ENCODE peak calls at places on chromosomes 13 and 19, in nine cellular contexts. J is ovary, M is adrenal gland, P is A549, D is neural crest cell, Z is tibial artery, I is left ventricle myocardium inferior, S is heart right ventricle, T is HFFc6. X is an unnamed sample.

GRCh38 chr13:31807090-31807541 is 67.8 kb downstream of the RXFP2 start:
- DNase-seq in Z (no peak), M (no peak), T (no peak), P (no peak), I (no peak), S (no peak), D (no peak), J (no peak), X (no peak)

GRCh38 chr19:40598918-40599307 is 2.3 kb upstream of the LTBP4 start:
- DNase-seq in Z (no peak), I (no peak), D (no peak), T (no peak), M (no peak), J (no peak), P (no peak), S (no peak), X (no peak)

GRCh38 chr19:41298327-41298964 is 11.5 kb upstream of the CCDC97 start:
- DNase-seq in T (peak), D (no peak), P (no peak), I (peak), Z (peak), S (peak), J (no peak), M (peak), X (no peak)

GRCh38 chr13:20528451-20528850 is 2.8 kb upstream of the CRYL1 start:
- DNase-seq in M (no peak), D (no peak), I (no peak), S (no peak), T (no peak), Z (no peak), J (no peak), P (no peak), X (no peak)

GRCh38 chr13:74153316-74153715 is 19.1 kb upstream of the KLF12 start:
- DNase-seq in S (no peak), T (no peak), M (no peak), D (no peak), P (no peak), Z (no peak), J (no peak), I (no peak), X (no peak)

GRCh38 chr13:46369506-46370268 is 17.4 kb downstream of the RUBCNL start:
- DNase-seq in S (no peak), P (no peak), Z (peak), J (no peak), I (no peak), M (no peak), T (peak), D (no peak), X (no peak)

GRCh38 chr19:23321953-23322549 is 71.9 kb upstream of the ZNF724 start:
- DNase-seq in S (no peak), Z (no peak), P (no peak), M (no peak), D (no peak), T (no peak), I (no peak), J (no peak), X (no peak)

GRCh38 chr13:59687028-59687427 is 476.7 kb downstream of the DIAPH3 start:
- DNase-seq in I (no peak), D (no peak), J (no peak), Z (no peak), P (no peak), S (no peak), T (no peak), M (no peak), X (no peak)

GRCh38 chr19:13099073-13099999 is 3.3 kb downstream of the LYL1 start:
- DNase-seq in Z (peak), M (no peak), T (peak), J (peak), I (peak), P (no peak), S (peak), D (no peak), X (no peak)

GRCh38 chr13:97307882-97308624 is 85.9 kb downstream of the MBNL2 start:
- DNase-seq in D (no peak), S (peak), J (no peak), T (peak), M (no peak), P (peak), I (peak), Z (no peak), X (no peak)

GRCh38 chr13:41054212-41054877 is 7.0 kb upstream of the WBP4 start:
- DNase-seq in T (peak), M (peak), S (no peak), I (no peak), Z (no peak), P (peak), J (no peak), D (peak), X (no peak)

GRCh38 chr19:54518844-54519243 is 16.2 kb downstream of the LAIR2 start:
- DNase-seq in P (no peak), T (no peak), D (no peak), S (peak), Z (no peak), M (no peak), J (no peak), I (no peak), X (no peak)

GRCh38 chr19:18763674-18764590 is 27.2 kb downstream of the COMP start:
- DNase-seq in T (peak), M (peak), J (no peak), I (no peak), P (no peak), D (no peak), S (no peak), Z (no peak), X (no peak)

GRCh38 chr19:51043497-51043896 is 8.7 kb upstream of the KLK12 start:
- DNase-seq in P (no peak), I (no peak), D (no peak), M (no peak), S (no peak), T (no peak), Z (no peak), J (no peak), X (no peak)

GRCh38 chr19:46859637-46860124 is 1.1 kb upstream of the ARHGAP35 start:
- DNase-seq in S (peak), M (peak), T (peak), D (no peak), J (peak), Z (peak), I (peak), P (peak), X (peak)

GRCh38 chr13:105395041-105395440 is 1140.4 kb downstream of the EFNB2 start:
- DNase-seq in D (no peak), Z (no peak), I (no peak), M (no peak), T (no peak), P (no peak), S (no peak), J (no peak), X (no peak)

GRCh38 chr13:111429064-111429558 is 108.7 kb downstream of the TEX29 start:
- DNase-seq in P (peak), M (peak), J (no peak), I (no peak), S (peak), D (peak), Z (no peak), T (peak), X (no peak)
- TF ChIP-seq CTCF in P (peak), M (peak), J (no peak), I (peak), S (peak), D (peak), Z (peak), T (peak), X (peak)

DNA sequence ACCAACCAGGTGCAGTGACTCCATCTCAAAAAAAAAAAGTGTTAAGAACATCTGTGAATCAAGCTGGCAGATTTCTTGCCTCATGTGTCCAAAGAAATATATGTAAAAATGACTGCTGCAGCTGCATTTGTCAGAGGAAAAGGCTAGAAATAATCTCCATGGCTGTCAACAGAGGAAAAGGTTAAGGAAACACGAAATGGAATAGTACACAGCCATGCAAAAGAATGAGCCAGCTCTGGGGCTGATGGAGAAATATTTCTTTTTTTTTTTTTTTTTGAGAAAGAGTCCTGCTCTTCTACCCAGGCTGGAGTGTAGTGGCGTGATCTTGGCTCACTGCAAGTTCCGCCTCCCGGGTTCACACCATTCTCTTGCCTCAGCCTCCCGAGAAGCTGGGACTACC is 6.6 kb downstream of the RAB3D start:
- DNase-seq in T (no peak), J (no peak), M (no peak), Z (no peak), D (no peak), S (no peak), I (no peak), P (no peak), X (no peak)
- TF ChIP-seq CTCF in T (no peak), J (no peak), M (no peak), Z (no peak), D (no peak), S (no peak), I (no peak), P (no peak), X (no peak)

GRCh38 chr13:75214846-75215245 is 267.1 kb downstream of the TBC1D4 start:
- DNase-seq in I (no peak), D (no peak), M (no peak), J (no peak), Z (no peak), S (no peak), T (no peak), P (no peak), X (no peak)

GRCh38 chr13:75222031-75222430 is 259.9 kb downstream of the TBC1D4 start:
- DNase-seq in J (no peak), T (no peak), Z (peak), S (no peak), I (no peak), M (no peak), D (no peak), P (no peak), X (no peak)

GRCh38 chr13:75220238-75220542 is 261.8 kb downstream of the TBC1D4 start:
- DNase-seq in Z (no peak), I (no peak), J (no peak), D (no peak), S (no peak), M (no peak), P (no peak), T (no peak), X (no peak)

GRCh38 chr13:75219479-75220237 is 262.3 kb downstream of the TBC1D4 start:
- DNase-seq in T (peak), J (peak), Z (peak), P (peak), M (peak), D (peak), S (peak), I (peak), X (peak)

GRCh38 chr13:75217949-75218348 is 264.0 kb downstream of the TBC1D4 start:
- DNase-seq in M (no peak), J (no peak), S (no peak), D (no peak), P (no peak), T (peak), Z (no peak), I (no peak), X (no peak)
- TF ChIP-seq CTCF in M (no peak), J (no peak), S (no peak), D (no peak), P (no peak), T (no peak), Z (no peak), I (no peak), X (no peak)

DNA sequence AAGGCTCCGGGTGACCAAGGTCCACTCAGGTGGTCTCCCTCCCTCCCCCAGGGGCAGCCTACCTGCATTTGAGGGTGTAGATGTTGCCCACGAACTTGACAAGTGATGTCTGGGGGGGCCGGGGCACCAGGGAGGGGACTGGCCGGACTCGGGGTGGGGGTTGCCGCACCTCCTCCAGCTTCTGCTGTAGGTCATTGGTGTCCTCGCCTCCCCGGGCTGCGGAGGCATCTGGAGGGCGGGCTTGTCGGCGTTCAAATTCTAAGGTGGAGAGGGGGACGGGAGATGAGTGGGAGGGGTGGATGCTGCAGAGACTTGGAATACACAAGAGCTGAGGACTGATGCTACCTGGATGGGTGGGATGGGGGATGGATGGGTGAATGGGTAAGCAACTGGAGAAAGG is 5.3 kb upstream of the AKAP8L start:
- DNase-seq in S (no peak), P (no peak), T (no peak), D (no peak), J (no peak), M (no peak), I (no peak), Z (no peak), X (no peak)
- TF ChIP-seq CTCF in S (no peak), P (no peak), T (no peak), D (no peak), J (no peak), M (no peak), I (no peak), Z (no peak), X (no peak)

DNA sequence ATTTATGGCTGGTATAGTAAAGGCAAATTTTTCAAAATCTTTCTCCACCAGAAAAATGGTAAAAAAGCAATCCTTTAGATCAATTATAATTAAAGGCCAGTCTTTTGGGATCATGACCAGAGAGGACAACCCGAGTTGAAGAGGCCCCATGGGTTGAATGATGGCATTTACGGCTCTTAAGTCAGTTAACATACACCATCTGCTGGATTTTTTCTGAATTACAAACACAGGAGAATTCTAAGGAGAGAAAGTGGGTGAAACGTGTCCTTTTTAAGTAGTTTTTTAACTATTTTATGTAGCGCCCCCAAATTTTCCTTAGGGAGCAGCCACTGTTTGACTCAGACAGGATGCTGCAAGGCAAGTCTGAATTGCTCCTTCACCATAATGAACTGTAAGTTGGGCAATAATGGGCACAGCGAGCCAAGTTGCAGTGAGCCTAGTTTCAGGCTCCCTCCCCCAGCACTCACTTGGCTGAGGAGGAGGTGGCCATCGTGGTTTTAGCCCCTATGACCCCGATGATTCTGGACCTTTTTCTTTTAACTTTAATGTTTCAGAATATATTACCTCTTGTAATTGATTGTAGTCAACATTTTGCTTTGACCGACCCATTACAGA is 13.6 kb upstream of the ZNF611 start:
- DNase-seq in M (no peak), P (no peak), D (no peak), Z (peak), J (peak), T (peak), I (no peak), S (peak), X (no peak)
- TF ChIP-seq CTCF in M (peak), P (no peak), D (peak), Z (peak), J (peak), T (peak), I (peak), S (peak), X (peak)

DNA sequence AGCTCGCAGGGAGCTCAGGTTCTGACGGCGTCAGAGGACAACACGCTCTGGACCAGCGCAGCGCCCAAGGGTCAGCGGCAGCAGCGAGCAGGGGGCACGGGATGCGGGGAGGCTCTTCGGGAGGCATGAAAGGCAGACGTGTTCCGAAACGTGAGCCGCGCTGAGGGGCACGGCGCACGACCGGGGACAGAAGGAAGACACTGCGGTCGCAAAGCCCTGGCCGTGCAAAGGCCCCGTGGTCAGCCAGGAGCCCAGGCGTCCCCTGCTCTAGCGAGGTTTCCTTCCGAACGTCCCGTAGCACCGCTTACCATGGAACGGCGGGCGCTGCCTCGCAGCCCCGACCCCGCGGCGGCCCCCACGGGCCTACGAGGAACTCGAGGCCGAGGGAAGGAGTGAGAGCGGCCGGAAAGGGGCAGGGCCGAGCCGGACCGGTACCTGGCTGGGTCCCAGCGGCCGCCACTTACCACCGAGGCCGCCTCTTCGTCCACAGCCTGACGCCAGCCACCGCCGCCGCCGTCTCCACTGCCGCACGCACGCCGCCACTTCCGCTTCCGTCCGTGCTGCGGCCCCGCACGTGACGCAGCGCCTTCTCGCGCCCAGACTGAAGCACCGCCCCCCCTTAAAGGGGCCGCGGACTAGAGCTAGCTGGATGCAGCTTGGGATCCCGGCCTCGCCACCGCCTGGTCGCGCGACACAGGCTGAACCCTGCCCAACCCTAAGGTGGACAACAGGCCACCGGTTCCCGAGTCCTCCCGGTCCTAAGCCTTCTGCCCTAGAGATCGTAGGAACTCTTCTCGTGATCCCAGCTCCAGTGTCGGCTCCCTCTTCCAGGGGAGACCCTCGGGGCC is 9.4 kb downstream of the ABHD17A start:
- DNase-seq in D (peak), I (peak), M (peak), P (no peak), J (peak), S (peak), T (peak), Z (peak), X (peak)
- TF ChIP-seq CTCF in D (peak), I (no peak), M (no peak), P (no peak), J (peak), S (peak), T (no peak), Z (peak), X (no peak)

GRCh38 chr19:58572818-58573657 is at the start of gene MZF1:
- DNase-seq in J (peak), M (peak), P (peak), D (peak), I (peak), T (peak), S (peak), Z (peak), X (peak)
- TF ChIP-seq CTCF in J (peak), M (peak), P (no peak), D (peak), I (no peak), T (peak), S (no peak), Z (peak), X (peak)